ENCODE peak calls at places on chromosomes 5 and 9, in six cellular contexts. One of them, this sample, is unnamed.

GRCh38 chr9:111356567-111357244 is 26.7 kb upstream of the OR2K2 start:
- ATAC-seq in activated B cell treated with CpG ODN at 0.5 μM for 24 hours: no peak
- ATAC-seq in activated T-helper 17 cell treated with anti-CD3 and anti-CD28 coated beads, Interleukin-2, amount 50 U/mL, for 72 hours: peak
- ATAC-seq in pancreas: no peak
- ATAC-seq in DND-41: no peak
- ATAC-seq in left lung: peak
- ATAC-seq in this sample: peak

GRCh38 chr9:133023117-133023890 is 7.5 kb upstream of the GTF3C5 start:
- ATAC-seq in activated B cell treated with CpG ODN at 0.5 μM for 24 hours: no peak
- ATAC-seq in activated T-helper 17 cell treated with anti-CD3 and anti-CD28 coated beads, Interleukin-2, amount 50 U/mL, for 72 hours: peak
- ATAC-seq in pancreas: peak
- ATAC-seq in DND-41: peak
- ATAC-seq in left lung: peak
- ATAC-seq in this sample: peak

GRCh38 chr5:59800375-59800893 is 93.1 kb downstream of the PDE4D start:
- ATAC-seq in activated B cell treated with CpG ODN at 0.5 μM for 24 hours: no peak
- ATAC-seq in activated T-helper 17 cell treated with anti-CD3 and anti-CD28 coated beads, Interleukin-2, amount 50 U/mL, for 72 hours: no peak
- ATAC-seq in pancreas: no peak
- ATAC-seq in DND-41: no peak
- ATAC-seq in left lung: peak
- ATAC-seq in this sample: peak

GRCh38 chr5:75720882-75721281 is 3.6 kb upstream of the POC5 start:
- ATAC-seq in activated B cell treated with CpG ODN at 0.5 μM for 24 hours: no peak
- ATAC-seq in activated T-helper 17 cell treated with anti-CD3 and anti-CD28 coated beads, Interleukin-2, amount 50 U/mL, for 72 hours: no peak
- ATAC-seq in pancreas: no peak
- ATAC-seq in DND-41: no peak
- ATAC-seq in left lung: no peak
- ATAC-seq in this sample: no peak

GRCh38 chr9:99509900-99510299 is 287.8 kb downstream of the SEC61B start:
- ATAC-seq in activated B cell treated with CpG ODN at 0.5 μM for 24 hours: peak
- ATAC-seq in activated T-helper 17 cell treated with anti-CD3 and anti-CD28 coated beads, Interleukin-2, amount 50 U/mL, for 72 hours: no peak
- ATAC-seq in pancreas: no peak
- ATAC-seq in DND-41: no peak
- ATAC-seq in left lung: no peak
- ATAC-seq in this sample: no peak

GRCh38 chr5:140196406-140196805 is 21.4 kb downstream of the CYSTM1 start:
- ATAC-seq in activated B cell treated with CpG ODN at 0.5 μM for 24 hours: no peak
- ATAC-seq in activated T-helper 17 cell treated with anti-CD3 and anti-CD28 coated beads, Interleukin-2, amount 50 U/mL, for 72 hours: no peak
- ATAC-seq in pancreas: no peak
- ATAC-seq in DND-41: no peak
- ATAC-seq in left lung: no peak
- ATAC-seq in this sample: no peak

GRCh38 chr9:115035872-115036612 is 81.9 kb downstream of the TNC start:
- ATAC-seq in activated B cell treated with CpG ODN at 0.5 μM for 24 hours: peak
- ATAC-seq in activated T-helper 17 cell treated with anti-CD3 and anti-CD28 coated beads, Interleukin-2, amount 50 U/mL, for 72 hours: peak
- ATAC-seq in pancreas: no peak
- ATAC-seq in DND-41: no peak
- ATAC-seq in left lung: peak
- ATAC-seq in this sample: peak

GRCh38 chr9:98007251-98007928 is 24.2 kb downstream of the ANP32B start:
- ATAC-seq in activated B cell treated with CpG ODN at 0.5 μM for 24 hours: no peak
- ATAC-seq in activated T-helper 17 cell treated with anti-CD3 and anti-CD28 coated beads, Interleukin-2, amount 50 U/mL, for 72 hours: peak
- ATAC-seq in pancreas: no peak
- ATAC-seq in DND-41: no peak
- ATAC-seq in left lung: no peak
- ATAC-seq in this sample: no peak

GRCh38 chr5:104513194-104513602 is 950.6 kb upstream of the NUDT12 start:
- ATAC-seq in activated B cell treated with CpG ODN at 0.5 μM for 24 hours: no peak
- ATAC-seq in activated T-helper 17 cell treated with anti-CD3 and anti-CD28 coated beads, Interleukin-2, amount 50 U/mL, for 72 hours: no peak
- ATAC-seq in pancreas: no peak
- ATAC-seq in DND-41: no peak
- ATAC-seq in left lung: no peak
- ATAC-seq in this sample: peak

GRCh38 chr9:131722260-131722659 is 17.6 kb downstream of the RAPGEF1 start:
- ATAC-seq in activated B cell treated with CpG ODN at 0.5 μM for 24 hours: no peak
- ATAC-seq in activated T-helper 17 cell treated with anti-CD3 and anti-CD28 coated beads, Interleukin-2, amount 50 U/mL, for 72 hours: no peak
- ATAC-seq in pancreas: no peak
- ATAC-seq in DND-41: no peak
- ATAC-seq in left lung: no peak
- ATAC-seq in this sample: no peak

GRCh38 chr9:121598167-121599000 is 53.0 kb upstream of the DAB2IP start:
- ATAC-seq in activated B cell treated with CpG ODN at 0.5 μM for 24 hours: no peak
- ATAC-seq in activated T-helper 17 cell treated with anti-CD3 and anti-CD28 coated beads, Interleukin-2, amount 50 U/mL, for 72 hours: no peak
- ATAC-seq in pancreas: peak
- ATAC-seq in DND-41: no peak
- ATAC-seq in left lung: peak
- ATAC-seq in this sample: no peak

GRCh38 chr9:463455-464125 is 248.9 kb downstream of the DOCK8 start:
- ATAC-seq in activated B cell treated with CpG ODN at 0.5 μM for 24 hours: no peak
- ATAC-seq in activated T-helper 17 cell treated with anti-CD3 and anti-CD28 coated beads, Interleukin-2, amount 50 U/mL, for 72 hours: no peak
- ATAC-seq in pancreas: no peak
- ATAC-seq in DND-41: no peak
- ATAC-seq in left lung: no peak
- ATAC-seq in this sample: no peak

GRCh38 chr9:89154651-89155336 is 23.8 kb downstream of the SHC3 start:
- ATAC-seq in activated B cell treated with CpG ODN at 0.5 μM for 24 hours: no peak
- ATAC-seq in activated T-helper 17 cell treated with anti-CD3 and anti-CD28 coated beads, Interleukin-2, amount 50 U/mL, for 72 hours: peak
- ATAC-seq in pancreas: no peak
- ATAC-seq in DND-41: peak
- ATAC-seq in left lung: peak
- ATAC-seq in this sample: peak

GRCh38 chr5:10513501-10514442 is 50.1 kb upstream of the ANKRD33B start:
- ATAC-seq in activated B cell treated with CpG ODN at 0.5 μM for 24 hours: no peak
- ATAC-seq in activated T-helper 17 cell treated with anti-CD3 and anti-CD28 coated beads, Interleukin-2, amount 50 U/mL, for 72 hours: no peak
- ATAC-seq in pancreas: no peak
- ATAC-seq in DND-41: peak
- ATAC-seq in left lung: no peak
- ATAC-seq in this sample: peak

GRCh38 chr9:70031141-70031545 is 12.5 kb upstream of the MAMDC2 start:
- ATAC-seq in activated B cell treated with CpG ODN at 0.5 μM for 24 hours: no peak
- ATAC-seq in activated T-helper 17 cell treated with anti-CD3 and anti-CD28 coated beads, Interleukin-2, amount 50 U/mL, for 72 hours: peak
- ATAC-seq in pancreas: no peak
- ATAC-seq in DND-41: no peak
- ATAC-seq in left lung: no peak
- ATAC-seq in this sample: no peak

GRCh38 chr5:149728303-149728702 is 1.8 kb upstream of the PPARGC1B start:
- ATAC-seq in activated B cell treated with CpG ODN at 0.5 μM for 24 hours: no peak
- ATAC-seq in activated T-helper 17 cell treated with anti-CD3 and anti-CD28 coated beads, Interleukin-2, amount 50 U/mL, for 72 hours: no peak
- ATAC-seq in pancreas: no peak
- ATAC-seq in DND-41: no peak
- ATAC-seq in left lung: no peak
- ATAC-seq in this sample: no peak

GRCh38 chr9:74245871-74246552 is 251.1 kb upstream of the RORB start:
- ATAC-seq in activated B cell treated with CpG ODN at 0.5 μM for 24 hours: no peak
- ATAC-seq in activated T-helper 17 cell treated with anti-CD3 and anti-CD28 coated beads, Interleukin-2, amount 50 U/mL, for 72 hours: no peak
- ATAC-seq in pancreas: no peak
- ATAC-seq in DND-41: peak
- ATAC-seq in left lung: no peak
- ATAC-seq in this sample: no peak

GRCh38 chr9:136602193-136602885 is 56.5 kb upstream of the NOTCH1 start:
- ATAC-seq in activated B cell treated with CpG ODN at 0.5 μM for 24 hours: no peak
- ATAC-seq in activated T-helper 17 cell treated with anti-CD3 and anti-CD28 coated beads, Interleukin-2, amount 50 U/mL, for 72 hours: no peak
- ATAC-seq in pancreas: no peak
- ATAC-seq in DND-41: no peak
- ATAC-seq in left lung: no peak
- ATAC-seq in this sample: no peak

GRCh38 chr5:96067902-96068614 is 106.4 kb upstream of the ELL2 start:
- ATAC-seq in activated B cell treated with CpG ODN at 0.5 μM for 24 hours: no peak
- ATAC-seq in activated T-helper 17 cell treated with anti-CD3 and anti-CD28 coated beads, Interleukin-2, amount 50 U/mL, for 72 hours: peak
- ATAC-seq in pancreas: no peak
- ATAC-seq in DND-41: no peak
- ATAC-seq in left lung: peak
- ATAC-seq in this sample: peak

GRCh38 chr9:108070861-108071260 is 581.3 kb upstream of the KLF4 start:
- ATAC-seq in activated B cell treated with CpG ODN at 0.5 μM for 24 hours: no peak
- ATAC-seq in activated T-helper 17 cell treated with anti-CD3 and anti-CD28 coated beads, Interleukin-2, amount 50 U/mL, for 72 hours: no peak
- ATAC-seq in pancreas: no peak
- ATAC-seq in DND-41: no peak
- ATAC-seq in left lung: no peak
- ATAC-seq in this sample: no peak

GRCh38 chr5:170268884-170269283 is 28.7 kb downstream of the LCP2 start:
- ATAC-seq in activated B cell treated with CpG ODN at 0.5 μM for 24 hours: no peak
- ATAC-seq in activated T-helper 17 cell treated with anti-CD3 and anti-CD28 coated beads, Interleukin-2, amount 50 U/mL, for 72 hours: no peak
- ATAC-seq in pancreas: no peak
- ATAC-seq in DND-41: no peak
- ATAC-seq in left lung: peak
- ATAC-seq in this sample: no peak

GRCh38 chr9:86134361-86134760 is 35.0 kb upstream of the GOLM1 start:
- ATAC-seq in activated B cell treated with CpG ODN at 0.5 μM for 24 hours: no peak
- ATAC-seq in activated T-helper 17 cell treated with anti-CD3 and anti-CD28 coated beads, Interleukin-2, amount 50 U/mL, for 72 hours: no peak
- ATAC-seq in pancreas: no peak
- ATAC-seq in DND-41: no peak
- ATAC-seq in left lung: no peak
- ATAC-seq in this sample: no peak

GRCh38 chr9:108727580-108728056 is 128.2 kb downstream of the ACTL7B start:
- ATAC-seq in activated B cell treated with CpG ODN at 0.5 μM for 24 hours: no peak
- ATAC-seq in activated T-helper 17 cell treated with anti-CD3 and anti-CD28 coated beads, Interleukin-2, amount 50 U/mL, for 72 hours: no peak
- ATAC-seq in pancreas: no peak
- ATAC-seq in DND-41: no peak
- ATAC-seq in left lung: peak
- ATAC-seq in this sample: no peak

GRCh38 chr9:18109670-18110069 is 364.3 kb upstream of the ADAMTSL1 start:
- ATAC-seq in activated B cell treated with CpG ODN at 0.5 μM for 24 hours: no peak
- ATAC-seq in activated T-helper 17 cell treated with anti-CD3 and anti-CD28 coated beads, Interleukin-2, amount 50 U/mL, for 72 hours: no peak
- ATAC-seq in pancreas: no peak
- ATAC-seq in DND-41: no peak
- ATAC-seq in left lung: no peak
- ATAC-seq in this sample: no peak

GRCh38 chr5:80152778-80153177 is 103.1 kb downstream of the SERINC5 start:
- ATAC-seq in activated B cell treated with CpG ODN at 0.5 μM for 24 hours: no peak
- ATAC-seq in activated T-helper 17 cell treated with anti-CD3 and anti-CD28 coated beads, Interleukin-2, amount 50 U/mL, for 72 hours: peak
- ATAC-seq in pancreas: no peak
- ATAC-seq in DND-41: no peak
- ATAC-seq in left lung: no peak
- ATAC-seq in this sample: no peak

GRCh38 chr5:178196986-178197385 is 7.3 kb upstream of the HNRNPAB start:
- ATAC-seq in activated B cell treated with CpG ODN at 0.5 μM for 24 hours: no peak
- ATAC-seq in activated T-helper 17 cell treated with anti-CD3 and anti-CD28 coated beads, Interleukin-2, amount 50 U/mL, for 72 hours: no peak
- ATAC-seq in pancreas: no peak
- ATAC-seq in DND-41: no peak
- ATAC-seq in left lung: peak
- ATAC-seq in this sample: peak

GRCh38 chr9:76221423-76221822 is 172.8 kb downstream of the RFK start:
- ATAC-seq in activated B cell treated with CpG ODN at 0.5 μM for 24 hours: no peak
- ATAC-seq in activated T-helper 17 cell treated with anti-CD3 and anti-CD28 coated beads, Interleukin-2, amount 50 U/mL, for 72 hours: no peak
- ATAC-seq in pancreas: no peak
- ATAC-seq in DND-41: no peak
- ATAC-seq in left lung: peak
- ATAC-seq in this sample: no peak

GRCh38 chr5:112407240-112407639 is 11.8 kb downstream of the EPB41L4A start:
- ATAC-seq in activated B cell treated with CpG ODN at 0.5 μM for 24 hours: no peak
- ATAC-seq in activated T-helper 17 cell treated with anti-CD3 and anti-CD28 coated beads, Interleukin-2, amount 50 U/mL, for 72 hours: no peak
- ATAC-seq in pancreas: no peak
- ATAC-seq in DND-41: no peak
- ATAC-seq in left lung: no peak
- ATAC-seq in this sample: no peak

GRCh38 chr5:134022333-134022732 is 17.6 kb upstream of the VDAC1 start:
- ATAC-seq in activated B cell treated with CpG ODN at 0.5 μM for 24 hours: no peak
- ATAC-seq in activated T-helper 17 cell treated with anti-CD3 and anti-CD28 coated beads, Interleukin-2, amount 50 U/mL, for 72 hours: no peak
- ATAC-seq in pancreas: no peak
- ATAC-seq in DND-41: no peak
- ATAC-seq in left lung: no peak
- ATAC-seq in this sample: no peak

GRCh38 chr5:89981871-89982773 is 427.4 kb downstream of the CETN3 start:
- ATAC-seq in activated B cell treated with CpG ODN at 0.5 μM for 24 hours: no peak
- ATAC-seq in activated T-helper 17 cell treated with anti-CD3 and anti-CD28 coated beads, Interleukin-2, amount 50 U/mL, for 72 hours: no peak
- ATAC-seq in pancreas: peak
- ATAC-seq in DND-41: no peak
- ATAC-seq in left lung: no peak
- ATAC-seq in this sample: no peak

GRCh38 chr5:67518227-67518626 is 321.6 kb upstream of the CD180 start:
- ATAC-seq in activated B cell treated with CpG ODN at 0.5 μM for 24 hours: no peak
- ATAC-seq in activated T-helper 17 cell treated with anti-CD3 and anti-CD28 coated beads, Interleukin-2, amount 50 U/mL, for 72 hours: no peak
- ATAC-seq in pancreas: no peak
- ATAC-seq in DND-41: no peak
- ATAC-seq in left lung: no peak
- ATAC-seq in this sample: no peak

GRCh38 chr9:90871327-90871935 is 69.8 kb downstream of the SYK start:
- ATAC-seq in activated B cell treated with CpG ODN at 0.5 μM for 24 hours: no peak
- ATAC-seq in activated T-helper 17 cell treated with anti-CD3 and anti-CD28 coated beads, Interleukin-2, amount 50 U/mL, for 72 hours: no peak
- ATAC-seq in pancreas: no peak
- ATAC-seq in DND-41: no peak
- ATAC-seq in left lung: no peak
- ATAC-seq in this sample: no peak

GRCh38 chr9:121844090-121844489 is 192.7 kb downstream of the DAB2IP start:
- ATAC-seq in activated B cell treated with CpG ODN at 0.5 μM for 24 hours: no peak
- ATAC-seq in activated T-helper 17 cell treated with anti-CD3 and anti-CD28 coated beads, Interleukin-2, amount 50 U/mL, for 72 hours: no peak
- ATAC-seq in pancreas: peak
- ATAC-seq in DND-41: no peak
- ATAC-seq in left lung: no peak
- ATAC-seq in this sample: no peak

GRCh38 chr5:109688647-109688998 is 1.1 kb upstream of the MAN2A1 start:
- ATAC-seq in activated B cell treated with CpG ODN at 0.5 μM for 24 hours: no peak
- ATAC-seq in activated T-helper 17 cell treated with anti-CD3 and anti-CD28 coated beads, Interleukin-2, amount 50 U/mL, for 72 hours: peak
- ATAC-seq in pancreas: peak
- ATAC-seq in DND-41: no peak
- ATAC-seq in left lung: no peak
- ATAC-seq in this sample: no peak